ENCODE peak calls at places on chromosomes 13 and 19, in eight cellular contexts. L, K, B, V, E, J, T and C are unnamed samples. For H3K4me1, the result is how much of the 10 kb centered on the place peaks cover.

GRCh38 chr13:110127986-110128511 is 178.9 kb downstream of the COL4A1 start:
- DNase-seq in K (no peak), L (no peak), T (no peak), E (no peak), V (no peak), B (no peak), J (no peak), C (no peak)

GRCh38 chr19:40578442-40578908 is 1.8 kb downstream of the SHKBP1 start:
- DNase-seq in K (no peak), J (no peak), V (peak), E (no peak), T (no peak), B (no peak), L (no peak), C (no peak)

GRCh38 chr13:102774210-102774560 is 599 bp upstream of the TEX30 start:
- DNase-seq in L (peak), E (peak), T (no peak), J (peak), B (no peak), K (no peak), V (peak), C (no peak)

GRCh38 chr19:30116984-30117555 is 175.0 kb downstream of the URI1 start:
- DNase-seq in L (no peak), B (no peak), T (no peak), E (peak), J (no peak), K (no peak), V (no peak), C (no peak)

GRCh38 chr19:17488593-17489391 is 18.5 kb downstream of the SLC27A1 start:
- DNase-seq in J (peak), K (peak), T (peak), B (no peak), V (peak), E (peak), L (peak), C (no peak)

GRCh38 chr13:112894673-112895481 is 74.1 kb upstream of the MCF2L start:
- DNase-seq in L (peak), B (no peak), J (no peak), T (no peak), K (peak), E (peak), V (no peak), C (no peak)

GRCh38 chr19:16825312-16826168 is 3.7 kb upstream of the SIN3B start:
- DNase-seq in V (peak), J (peak), E (no peak), B (peak), T (peak), K (peak), L (peak), C (peak)

GRCh38 chr19:40603719-40604646 is 2.8 kb downstream of the LTBP4 start:
- DNase-seq in J (peak), E (peak), B (peak), T (peak), V (peak), K (peak), L (peak), C (peak)

GRCh38 chr13:59664586-59664985 is 499.1 kb downstream of the DIAPH3 start:
- DNase-seq in B (no peak), T (no peak), E (no peak), J (no peak), K (no peak), V (no peak), L (no peak), C (no peak)

GRCh38 chr13:93881418-93881817 is 598.1 kb downstream of the DCT start:
- DNase-seq in J (no peak), E (no peak), K (no peak), L (no peak), B (no peak), T (no peak), V (no peak), C (no peak)

GRCh38 chr13:44583126-44583525 is 7.0 kb upstream of the TSC22D1 start:
- DNase-seq in E (no peak), L (no peak), V (no peak), J (no peak), B (no peak), K (no peak), T (no peak), C (no peak)

GRCh38 chr19:17376935-17377600 is at the start of gene PLVAP:
- DNase-seq in E (peak), K (peak), V (peak), J (no peak), B (no peak), L (peak), T (no peak), C (no peak)

GRCh38 chr13:94369862-94370491 is 109.5 kb downstream of the DCT start:
- DNase-seq in K (peak), J (no peak), L (no peak), T (peak), V (no peak), E (no peak), B (peak), C (peak)

GRCh38 chr19:32241957-32242710 is 103.3 kb upstream of the ZNF507 start:
- DNase-seq in V (no peak), L (no peak), K (no peak), B (no peak), J (no peak), E (no peak), T (no peak), C (no peak)

GRCh38 chr19:4362871-4363545 is 19.6 kb downstream of the MPND start:
- DNase-seq in B (no peak), T (no peak), E (peak), K (no peak), J (peak), V (no peak), L (no peak), C (no peak)
- TF ChIP-seq POLR2A in B (no peak), T (no peak), E (no peak), K (no peak), J (no peak), V (no peak), L (no peak), C (no peak)

GRCh38 chr19:2460245-2460644 is 3.5 kb upstream of the LMNB2 start:
- DNase-seq in T (no peak), J (no peak), B (no peak), K (no peak), V (no peak), L (no peak), E (no peak), C (no peak)
- H3K4me1 ChIP-seq in T (under half), J (under half), B (under half), K (under half), V (under half), L (under half), E (under half), C (under half)

GRCh38 chr19:18612772-18613588 is at the start of gene TMEM59L:
- DNase-seq in E (peak), B (no peak), J (no peak), L (no peak), V (no peak), T (no peak), K (peak), C (no peak)
- TF ChIP-seq POLR2A in E (no peak), B (no peak), J (no peak), L (no peak), V (no peak), T (no peak), K (no peak), C (no peak)

GRCh38 chr19:44551850-44552249 is 22.4 kb upstream of the CEACAM20 start:
- DNase-seq in L (no peak), V (no peak), J (no peak), T (no peak), B (no peak), K (no peak), E (no peak), C (no peak)

GRCh38 chr19:44552324-44552723 is 22.8 kb upstream of the CEACAM20 start:
- DNase-seq in T (no peak), B (no peak), E (no peak), J (no peak), V (no peak), K (peak), L (peak), C (no peak)

GRCh38 chr19:44549507-44549906 is 20.0 kb upstream of the CEACAM20 start:
- DNase-seq in E (no peak), J (no peak), B (no peak), K (no peak), L (no peak), V (no peak), T (no peak), C (no peak)

GRCh38 chr19:44554641-44555246 is 25.3 kb upstream of the CEACAM20 start:
- DNase-seq in E (no peak), V (no peak), L (no peak), B (no peak), J (no peak), T (no peak), K (no peak), C (no peak)

GRCh38 chr19:44553478-44554171 is 24.1 kb upstream of the CEACAM20 start:
- DNase-seq in T (no peak), E (no peak), J (no peak), B (no peak), L (no peak), K (no peak), V (no peak), C (no peak)
- H3K4me1 ChIP-seq in T (under half), E (under half), J (under half), B (under half), L (under half), K (under half), V (under half), C (under half)

DNA sequence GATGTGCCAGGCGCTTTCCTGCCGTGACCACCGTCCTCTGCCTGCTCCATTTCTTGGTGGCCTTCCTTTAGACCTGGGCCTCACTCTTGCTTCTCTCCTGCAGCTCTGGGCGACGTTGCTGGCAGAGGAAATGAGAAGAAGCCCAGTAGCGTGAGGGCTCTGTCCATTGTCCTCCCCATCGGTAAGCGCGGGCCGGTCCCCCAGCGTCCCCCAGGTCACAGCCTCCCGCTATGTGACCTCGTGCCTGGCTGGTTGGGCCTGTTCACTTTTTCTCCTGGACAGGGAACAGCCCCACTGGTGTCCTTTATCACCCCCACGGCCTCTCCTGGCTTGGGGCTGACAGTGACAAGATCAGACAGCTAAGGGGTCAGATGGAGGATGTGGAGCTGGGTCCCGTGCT is 27.7 kb downstream of the SPC24 start:
- DNase-seq in L (no peak), E (no peak), K (no peak), V (no peak), B (no peak), J (no peak), T (no peak), C (no peak)
- TF ChIP-seq POLR2A in L (no peak), E (no peak), K (no peak), V (no peak), B (no peak), J (no peak), T (no peak), C (no peak)

GRCh38 chr13:23630349-23631093 is 60.3 kb downstream of the TNFRSF19 start:
- DNase-seq in V (no peak), E (no peak), T (no peak), J (no peak), B (no peak), K (no peak), L (no peak), C (no peak)
- H3K4me1 ChIP-seq in V (under half), E (under half), T (under half), J (under half), B (under half), K (under half), L (under half), C (under half)

DNA sequence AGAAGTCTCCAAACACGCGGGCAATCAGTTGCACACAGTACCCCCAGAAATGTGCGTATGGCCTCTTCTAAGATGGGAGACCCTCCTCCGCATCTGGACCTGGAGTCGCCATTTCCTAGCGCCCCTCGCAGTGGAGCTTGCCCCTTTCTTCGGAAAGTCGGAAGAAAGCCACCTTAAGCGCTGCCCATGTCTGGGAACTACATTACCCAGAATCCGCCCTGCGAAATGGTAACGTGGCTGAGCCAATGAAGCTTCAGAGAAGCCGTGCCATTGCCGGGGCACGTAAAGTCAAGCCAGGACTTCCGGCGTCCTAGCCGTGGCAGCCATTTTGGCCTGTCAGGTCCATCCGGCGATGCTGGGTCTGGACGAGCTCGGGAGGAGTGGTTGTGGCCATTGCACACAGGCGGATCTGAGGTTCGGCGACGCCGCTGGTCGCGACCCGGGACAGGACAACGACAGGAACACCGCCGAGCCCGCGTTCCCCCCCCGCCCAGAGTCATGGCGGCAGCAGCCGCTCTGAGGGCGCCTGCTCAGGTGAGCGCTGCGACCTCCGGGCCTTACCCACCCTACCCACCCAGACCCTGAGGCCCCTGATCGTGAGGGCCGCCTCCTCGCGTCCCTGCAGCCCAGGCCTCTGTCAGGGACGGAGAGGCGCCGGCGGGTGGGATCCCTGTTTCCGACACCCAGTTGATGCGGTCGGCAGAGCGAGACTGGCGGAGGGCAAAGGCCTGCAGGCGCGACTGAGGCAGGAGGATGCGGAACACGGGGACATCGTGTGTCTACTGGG is at the start of gene ZNF586:
- DNase-seq in L (peak), V (peak), K (peak), B (peak), T (peak), E (peak), J (peak), C (peak)
- TF ChIP-seq POLR2A in L (no peak), V (no peak), K (peak), B (no peak), T (peak), E (no peak), J (peak), C (peak)